ENCODE peak calls at places on chromosomes 16 and 17, in ten cellular contexts. I is adipocyte; L is cardiac fibroblast; D is dorsolateral prefrontal cortex; J is NB4; X is naive thymus-derived CD4-positive, alpha-beta T cell; P is CD8-positive, alpha-beta T cell; S is suprapubic skin; N is lower leg skin; C is SJCRH30. F is an unnamed sample.

GRCh38 chr16:22624038-22624656 is 113.5 kb downstream of the NPIPB5 start:
- DNase-seq in I (no peak), L (no peak), D (no peak), J (no peak), X (no peak), P (no peak), S (no peak), N (no peak), C (no peak), F (no peak)

GRCh38 chr17:59837362-59838195 is 55.2 kb downstream of the TUBD1 start:
- DNase-seq in I (peak; percentile 99), L (peak; percentile 100), D (no peak), J (peak; percentile 98), X (peak; percentile 77), P (peak; percentile 57), S (no peak), N (peak; percentile 81), C (peak; percentile 48), F (peak; percentile 72)

GRCh38 chr17:28895794-28896447 is 1.6 kb downstream of the FLOT2 start:
- DNase-seq in I (peak; percentile 9), L (no peak), D (no peak), J (peak; percentile 22), X (no peak), P (no peak), S (no peak), N (no peak), C (no peak), F (no peak)

GRCh38 chr16:1145383-1146100 is 7.4 kb upstream of the CACNA1H start:
- DNase-seq in I (no peak), L (no peak), D (no peak), J (no peak), X (no peak), P (no peak), S (no peak), N (no peak), C (no peak), F (no peak)

GRCh38 chr16:88810166-88810867 is 1.4 kb downstream of the APRT start:
- DNase-seq in I (no peak), L (no peak), D (no peak), J (peak; percentile 91), X (no peak), P (no peak), S (no peak), N (no peak), C (no peak), F (no peak)

GRCh38 chr16:1181715-1182671 is 29.1 kb downstream of the CACNA1H start:
- DNase-seq in I (peak; percentile 88), L (peak; percentile 87), D (peak; percentile 42), J (no peak), X (no peak), P (no peak), S (no peak), N (no peak), C (peak; percentile 73), F (no peak)

GRCh38 chr16:46857261-46857962 is 26.4 kb upstream of the C16orf87 start:
- DNase-seq in I (peak; percentile 58), L (peak; percentile 49), D (peak; percentile 66), J (peak; percentile 55), X (no peak), P (no peak), S (no peak), N (no peak), C (peak; percentile 51), F (no peak)

GRCh38 chr17:43832976-43833829 is at the start of gene MPP3:
- DNase-seq in I (peak; percentile 94), L (peak; percentile 75), D (peak; percentile 33), J (peak; percentile 46), X (peak; percentile 41), P (peak; percentile 33), S (no peak), N (peak; percentile 90), C (peak; percentile 55), F (peak; percentile 17)

GRCh38 chr17:28897769-28898259 is 281 bp upstream of the FLOT2 start:
- DNase-seq in I (no peak), L (no peak), D (no peak), J (no peak), X (no peak), P (peak; percentile 49), S (no peak), N (no peak), C (peak; percentile 60), F (no peak)

GRCh38 chr17:4433515-4434031 is at the start of gene SPNS3:
- DNase-seq in I (no peak), L (no peak), D (no peak), J (peak; percentile 99), X (peak; percentile 25), P (peak; percentile 43), S (no peak), N (no peak), C (no peak), F (no peak)

GRCh38 chr17:81644976-81645952 is 8.3 kb downstream of the TSPAN10 start:
- DNase-seq in I (no peak), L (no peak), D (no peak), J (peak; percentile 84), X (no peak), P (no peak), S (no peak), N (no peak), C (no peak), F (no peak)

GRCh38 chr17:15263206-15263579 is 1.9 kb downstream of the PMP22 start:
- DNase-seq in I (peak; percentile 90), L (peak; percentile 96), D (peak; percentile 71), J (no peak), X (no peak), P (no peak), S (peak; percentile 96), N (peak; percentile 98), C (no peak), F (no peak)

GRCh38 chr17:15262291-15263205 is 2.6 kb downstream of the PMP22 start:
- DNase-seq in I (peak; percentile 95), L (peak; percentile 95), D (peak; percentile 87), J (peak; percentile 38), X (no peak), P (no peak), S (peak; percentile 93), N (peak; percentile 97), C (no peak), F (no peak)

GRCh38 chr17:15264542-15264941 is 584 bp downstream of the PMP22 start:
- DNase-seq in I (no peak), L (no peak), D (no peak), J (no peak), X (no peak), P (no peak), S (no peak), N (no peak), C (no peak), F (no peak)

GRCh38 chr17:15265131-15265530 is at the start of gene PMP22:
- DNase-seq in I (no peak), L (peak; percentile 54), D (no peak), J (no peak), X (no peak), P (no peak), S (no peak), N (no peak), C (no peak), F (no peak)

GRCh38 chr17:15263680-15264079 is 1.4 kb downstream of the PMP22 start:
- DNase-seq in I (no peak), L (peak; percentile 27), D (no peak), J (no peak), X (no peak), P (no peak), S (no peak), N (no peak), C (no peak), F (no peak)
- H3K4me3 ChIP-seq in I (peak overlapping the region; percentile 91), L (peak overlapping the region; percentile 74), D (peak overlapping the region; percentile 75), J (no peak overlapping the region), X (no peak overlapping the region), P (no peak overlapping the region), S (peak overlapping the region; percentile 67), N (no peak overlapping the region), C (no peak overlapping the region), F (no peak overlapping the region)

DNA sequence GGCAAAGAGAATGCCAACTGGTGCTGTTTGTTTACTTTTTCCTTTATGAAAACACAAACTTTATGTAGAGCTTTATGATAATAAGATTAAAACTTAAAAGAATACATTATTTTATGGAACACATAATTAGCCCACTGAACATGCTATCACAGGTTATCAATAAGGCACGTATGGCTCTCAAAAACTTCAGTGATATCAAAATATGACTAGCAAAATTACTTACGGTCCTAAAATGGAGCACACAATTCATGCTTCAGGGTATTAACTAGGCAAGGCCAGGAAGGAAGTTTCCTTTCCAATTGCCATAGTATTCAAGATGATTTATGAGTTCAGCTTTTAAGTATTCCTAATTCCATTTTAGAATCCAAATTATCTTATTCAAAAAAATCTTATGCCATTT is 3.6 kb downstream of the RNF43 start:
- DNase-seq in I (no peak), L (no peak), D (no peak), J (no peak), X (no peak), P (no peak), S (no peak), N (no peak), C (no peak), F (no peak)
- H3K4me3 ChIP-seq in I (no peak overlapping the region), L (no peak overlapping the region), D (peak overlapping the region; percentile 56), J (no peak overlapping the region), X (no peak overlapping the region), P (no peak overlapping the region), S (peak overlapping the region; percentile 46), N (no peak overlapping the region), C (no peak overlapping the region), F (no peak overlapping the region)

GRCh38 chr17:32126746-32127145 is 15.6 kb upstream of the RHOT1 start:
- DNase-seq in I (no peak), L (no peak), D (no peak), J (no peak), X (no peak), P (no peak), S (no peak), N (peak; percentile 77), C (no peak), F (no peak)
- H3K4me3 ChIP-seq in I (peak overlapping the region; percentile 87), L (no peak overlapping the region), D (peak overlapping the region; percentile 71), J (no peak overlapping the region), X (peak overlapping the region; percentile 81), P (peak overlapping the region; percentile 99), S (peak overlapping the region; percentile 60), N (no peak overlapping the region), C (no peak overlapping the region), F (peak overlapping the region; percentile 87)

GRCh38 chr17:77312061-77312684 is 171.4 kb downstream of the SEC14L1 start:
- DNase-seq in I (no peak), L (no peak), D (no peak), J (no peak), X (no peak), P (no peak), S (no peak), N (peak; percentile 80), C (no peak), F (no peak)

GRCh38 chr17:77310336-77310735 is 169.6 kb downstream of the SEC14L1 start:
- DNase-seq in I (no peak), L (no peak), D (no peak), J (no peak), X (no peak), P (no peak), S (no peak), N (no peak), C (no peak), F (no peak)

GRCh38 chr17:77312786-77313599 is 172.2 kb downstream of the SEC14L1 start:
- DNase-seq in I (peak; percentile 91), L (peak; percentile 96), D (no peak), J (no peak), X (no peak), P (no peak), S (no peak), N (peak; percentile 90), C (no peak), F (no peak)

GRCh38 chr17:77313831-77314230 is 173.1 kb downstream of the SEC14L1 start:
- DNase-seq in I (no peak), L (no peak), D (no peak), J (no peak), X (no peak), P (no peak), S (no peak), N (peak; percentile 69), C (no peak), F (no peak)

GRCh38 chr17:77311371-77311981 is 170.7 kb downstream of the SEC14L1 start:
- DNase-seq in I (no peak), L (no peak), D (no peak), J (no peak), X (no peak), P (no peak), S (no peak), N (no peak), C (no peak), F (no peak)
- H3K4me3 ChIP-seq in I (no peak overlapping the region), L (no peak overlapping the region), D (no peak overlapping the region), J (no peak overlapping the region), X (no peak overlapping the region), P (no peak overlapping the region), S (no peak overlapping the region), N (no peak overlapping the region), C (no peak overlapping the region), F (no peak overlapping the region)